ENCODE peak calls at places on chromosomes 16 and 17, in ten cellular contexts. U, J, K, Y, F, N, D, O, T and W are unnamed samples.

GRCh38 chr16:47247691-47248090 is 103.9 kb upstream of the NETO2 start:
- DNase-seq in U (no peak), J (no peak), K (no peak), Y (no peak), F (no peak), N (no peak), D (no peak), O (no peak), T (no peak), W (no peak)

GRCh38 chr17:66829386-66829864 is 5.5 kb upstream of the CACNG5 start:
- DNase-seq in U (peak), J (no peak), K (peak), Y (peak), F (peak), N (peak), D (no peak), O (peak), T (no peak), W (peak)

GRCh38 chr16:1330931-1331711 is 2.3 kb upstream of the BAIAP3 start:
- DNase-seq in U (no peak), J (no peak), K (no peak), Y (no peak), F (no peak), N (no peak), D (no peak), O (no peak), T (no peak), W (no peak)

GRCh38 chr17:63701477-63702222 is 1.7 kb upstream of the LIMD2 start:
- DNase-seq in U (no peak), J (peak), K (no peak), Y (no peak), F (no peak), N (no peak), D (no peak), O (no peak), T (peak), W (no peak)

GRCh38 chr16:14307623-14308356 is 236.7 kb downstream of the MRTFB start:
- DNase-seq in U (peak), J (peak), K (peak), Y (no peak), F (no peak), N (no peak), D (no peak), O (peak), T (no peak), W (no peak)

GRCh38 chr16:5350118-5350517 is 252.5 kb upstream of the EEF2KMT start:
- DNase-seq in U (no peak), J (no peak), K (no peak), Y (no peak), F (no peak), N (peak), D (no peak), O (no peak), T (no peak), W (no peak)

GRCh38 chr16:75248142-75248535 is 3.3 kb downstream of the BCAR1 start:
- DNase-seq in U (no peak), J (peak), K (no peak), Y (no peak), F (no peak), N (no peak), D (no peak), O (no peak), T (no peak), W (no peak)

GRCh38 chr17:76968707-76969597 is 100.7 kb downstream of the MGAT5B start:
- DNase-seq in U (peak), J (no peak), K (peak), Y (no peak), F (no peak), N (peak), D (peak), O (peak), T (peak), W (no peak)

GRCh38 chr17:42214156-42214555 is 19.9 kb upstream of the GHDC start:
- DNase-seq in U (no peak), J (no peak), K (no peak), Y (no peak), F (no peak), N (no peak), D (no peak), O (no peak), T (no peak), W (no peak)

GRCh38 chr16:1335211-1335971 is 1.9 kb downstream of the BAIAP3 start:
- DNase-seq in U (no peak), J (no peak), K (no peak), Y (no peak), F (no peak), N (no peak), D (no peak), O (peak), T (no peak), W (no peak)

GRCh38 chr17:3846739-3847670 is 959 bp upstream of the NCBP3 start:
- DNase-seq in U (no peak), J (no peak), K (no peak), Y (no peak), F (no peak), N (no peak), D (no peak), O (no peak), T (no peak), W (no peak)
- H3K4me3 ChIP-seq in U (no peak), J (peak), K (no peak), Y (peak), F (no peak), N (no peak), D (no peak), O (no peak), T (no peak), W (no peak)

GRCh38 chr17:21452377-21453143 is 76.4 kb downstream of the KCNJ12 start:
- DNase-seq in U (peak), J (peak), K (peak), Y (peak), F (peak), N (peak), D (no peak), O (peak), T (no peak), W (peak)
- H3K4me3 ChIP-seq in U (peak), J (peak), K (peak), Y (peak), F (peak), N (peak), D (no peak), O (no peak), T (no peak), W (peak)

DNA sequence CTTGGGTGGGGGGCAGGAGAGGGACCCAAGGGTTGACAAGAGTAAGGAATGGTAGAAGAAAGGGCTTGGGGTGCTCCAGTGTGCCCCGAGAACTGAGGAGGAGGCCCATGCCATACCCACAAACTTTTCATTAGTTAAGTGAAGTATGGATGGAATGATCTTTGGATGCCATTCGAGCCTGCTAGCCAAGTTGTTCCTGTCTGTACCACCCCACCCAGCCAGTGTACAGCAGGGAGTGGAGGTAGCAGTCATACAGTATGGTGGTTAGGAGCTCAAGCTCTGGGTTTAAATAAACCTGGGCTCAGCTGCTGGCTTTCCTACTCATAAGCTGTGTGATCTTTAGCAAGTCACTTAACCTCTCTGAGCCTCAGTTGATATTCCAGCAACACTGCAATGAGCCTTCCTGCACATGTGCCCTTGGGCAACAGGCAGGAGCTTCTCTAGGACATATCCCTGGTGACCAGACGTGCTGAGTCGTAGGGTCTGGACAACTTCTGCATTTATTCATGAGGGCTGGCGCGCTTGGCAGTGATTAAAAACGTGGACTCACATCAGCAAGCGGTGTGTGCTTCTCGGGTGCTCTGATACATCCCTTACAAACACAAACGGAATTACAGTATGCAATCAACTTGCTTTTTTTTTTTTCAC is 22.9 kb downstream of the ITPRIPL2 start:
- DNase-seq in U (peak), J (no peak), K (peak), Y (no peak), F (no peak), N (no peak), D (no peak), O (no peak), T (no peak), W (no peak)
- H3K4me3 ChIP-seq in U (no peak), J (no peak), K (no peak), Y (no peak), F (no peak), N (no peak), D (no peak), O (no peak), T (no peak), W (no peak)

GRCh38 chr17:75731086-75731715 is 9.9 kb downstream of the ITGB4 start:
- DNase-seq in U (no peak), J (no peak), K (no peak), Y (no peak), F (no peak), N (no peak), D (no peak), O (no peak), T (no peak), W (no peak)
- H3K4me3 ChIP-seq in U (no peak), J (no peak), K (no peak), Y (no peak), F (no peak), N (no peak), D (no peak), O (no peak), T (no peak), W (no peak)